ENCODE peak calls at places on chromosomes 5 and 9, in five cellular contexts. Y is H1, D is HepG2, L is K562, K is GM12878. F is an unnamed sample.

GRCh38 chr9:117723986-117724654 is 19.9 kb downstream of the TLR4 start:
- DNase-seq in Y (no peak), D (no peak), L (no peak), K (no peak), F (no peak)

GRCh38 chr9:136695435-136695895 is 8.2 kb upstream of the AGPAT2 start:
- DNase-seq in Y (no peak), D (no peak), L (no peak), K (no peak), F (no peak)

GRCh38 chr5:115439042-115439441 is 105.5 kb downstream of the FEM1C start:
- DNase-seq in Y (no peak), D (no peak), L (no peak), K (no peak), F (no peak)

GRCh38 chr9:124257070-124257864 is 482 bp upstream of the NEK6 start:
- DNase-seq in Y (no peak), D (no peak), L (no peak), K (no peak), F (peak; percentile 50)

GRCh38 chr5:148186248-148187003 is 16.4 kb upstream of the SPINK6 start:
- DNase-seq in Y (no peak), D (no peak), L (no peak), K (no peak), F (no peak)

GRCh38 chr5:133930061-133930823 is 38.2 kb downstream of the C5orf15 start:
- DNase-seq in Y (no peak), D (no peak), L (peak; percentile 37), K (no peak), F (no peak)

GRCh38 chr5:166856771-166857170 is 1434.7 kb upstream of the WWC1 start:
- DNase-seq in Y (no peak), D (no peak), L (no peak), K (no peak), F (no peak)

GRCh38 chr5:62354028-62354874 is 48.2 kb downstream of the KIF2A start:
- DNase-seq in Y (no peak), D (peak; percentile 51), L (peak; percentile 47), K (peak; percentile 35), F (peak; percentile 51)

GRCh38 chr5:171388816-171389168 is 1.1 kb downstream of the NPM1 start:
- DNase-seq in Y (no peak), D (no peak), L (no peak), K (no peak), F (no peak)

GRCh38 chr5:8060235-8061139 is 191.5 kb downstream of the MTRR start:
- DNase-seq in Y (no peak), D (no peak), L (no peak), K (no peak), F (peak; percentile 30)

GRCh38 chr5:132052520-132052919 is 7.9 kb upstream of the IL3 start:
- DNase-seq in Y (no peak), D (no peak), L (no peak), K (no peak), F (no peak)

GRCh38 chr5:154945695-154946301 is 4.9 kb downstream of the MRPL22 start:
- DNase-seq in Y (no peak), D (no peak), L (no peak), K (no peak), F (peak; percentile 49)

GRCh38 chr5:119420173-119420572 is 32.1 kb upstream of the HSD17B4 start:
- DNase-seq in Y (no peak), D (no peak), L (no peak), K (no peak), F (no peak)

GRCh38 chr9:2017459-2018161 is 2.5 kb downstream of the SMARCA2 start:
- DNase-seq in Y (no peak), D (peak; percentile 20), L (peak; percentile 26), K (no peak), F (peak; percentile 74)

GRCh38 chr5:68060382-68060781 is 155.2 kb upstream of the PIK3R1 start:
- DNase-seq in Y (no peak), D (no peak), L (no peak), K (no peak), F (no peak)

GRCh38 chr5:2686725-2687124 is 64.8 kb downstream of the IRX2 start:
- DNase-seq in Y (no peak), D (no peak), L (no peak), K (no peak), F (peak; percentile 31)

GRCh38 chr5:72661405-72661804 is 154.2 kb upstream of the ZNF366 start:
- DNase-seq in Y (no peak), D (no peak), L (no peak), K (no peak), F (no peak)

GRCh38 chr9:20252778-20253177 is 369.5 kb downstream of the MLLT3 start:
- DNase-seq in Y (no peak), D (no peak), L (no peak), K (no peak), F (no peak)

GRCh38 chr5:141100243-141100805 is at the start of gene PCDHB3:
- DNase-seq in Y (peak; percentile 51), D (peak; percentile 21), L (peak; percentile 39), K (no peak), F (peak; percentile 96)

GRCh38 chr5:86244153-86244552 is 373.6 kb upstream of the COX7C start:
- DNase-seq in Y (no peak), D (no peak), L (no peak), K (no peak), F (no peak)

GRCh38 chr5:61933787-61934626 is 372.0 kb upstream of the KIF2A start:
- DNase-seq in Y (no peak), D (peak; percentile 44), L (peak; percentile 14), K (peak; percentile 7), F (peak; percentile 82)

GRCh38 chr9:84146893-84147705 is 166.5 kb downstream of the RMI1 start:
- DNase-seq in Y (no peak), D (no peak), L (no peak), K (no peak), F (no peak)

GRCh38 chr5:160506006-160507004 is 84.7 kb downstream of the PTTG1 start:
- DNase-seq in Y (no peak), D (no peak), L (no peak), K (no peak), F (peak; percentile 86)

GRCh38 chr5:160504906-160505305 is 83.3 kb downstream of the PTTG1 start:
- DNase-seq in Y (no peak), D (no peak), L (no peak), K (no peak), F (no peak)

GRCh38 chr5:160511280-160511929 is 89.8 kb downstream of the PTTG1 start:
- DNase-seq in Y (no peak), D (no peak), L (no peak), K (no peak), F (no peak)

GRCh38 chr5:160508780-160509361 is 87.2 kb downstream of the PTTG1 start:
- DNase-seq in Y (peak; percentile 44), D (peak; percentile 76), L (peak; percentile 85), K (peak; percentile 76), F (peak; percentile 89)

GRCh38 chr5:160507181-160507811 is 85.6 kb downstream of the PTTG1 start:
- DNase-seq in Y (no peak), D (no peak), L (no peak), K (no peak), F (no peak)
- TF ChIP-seq CREB1 in Y (no peak), D (no peak), L (no peak), K (no peak), F (no peak)

DNA sequence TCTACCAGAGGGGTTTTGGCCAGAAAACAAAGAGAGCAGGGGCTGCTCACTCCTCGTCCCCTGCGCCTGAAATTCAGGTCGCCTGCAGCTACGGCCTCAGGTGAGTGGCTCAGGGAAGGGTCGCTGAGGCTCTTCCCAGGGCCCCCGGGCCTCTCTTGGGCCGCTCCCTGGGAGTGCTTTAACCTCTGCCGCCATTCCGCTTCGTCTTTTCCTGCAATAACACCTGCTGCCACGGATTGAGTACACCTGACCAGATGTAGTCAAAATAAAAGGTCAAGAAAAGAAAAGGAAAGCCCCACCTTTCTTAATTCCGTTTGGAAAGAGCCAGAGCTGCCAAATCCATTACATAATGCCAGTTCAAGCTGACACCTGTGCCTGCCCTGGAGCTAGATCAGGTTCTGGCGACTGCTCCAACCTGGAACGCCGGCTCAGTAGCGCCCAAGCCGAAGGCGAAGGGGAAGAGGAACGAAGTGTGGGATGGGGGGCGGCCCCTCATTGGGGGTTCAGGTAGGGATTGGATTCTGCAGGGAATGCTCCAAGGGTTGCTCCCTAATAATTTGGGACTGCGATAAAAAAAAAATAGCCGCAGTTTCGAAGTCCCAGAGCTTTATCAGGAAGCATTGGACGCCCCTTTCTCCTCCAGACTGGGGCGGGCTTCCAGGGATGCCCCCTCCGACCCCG is 193.9 kb downstream of the MEF2C start:
- DNase-seq in Y (no peak), D (no peak), L (no peak), K (no peak), F (peak; percentile 82)
- TF ChIP-seq EZH2 in Y (peak; percentile 78), D (no peak), L (no peak), K (no peak), F (peak; percentile 91)

DNA sequence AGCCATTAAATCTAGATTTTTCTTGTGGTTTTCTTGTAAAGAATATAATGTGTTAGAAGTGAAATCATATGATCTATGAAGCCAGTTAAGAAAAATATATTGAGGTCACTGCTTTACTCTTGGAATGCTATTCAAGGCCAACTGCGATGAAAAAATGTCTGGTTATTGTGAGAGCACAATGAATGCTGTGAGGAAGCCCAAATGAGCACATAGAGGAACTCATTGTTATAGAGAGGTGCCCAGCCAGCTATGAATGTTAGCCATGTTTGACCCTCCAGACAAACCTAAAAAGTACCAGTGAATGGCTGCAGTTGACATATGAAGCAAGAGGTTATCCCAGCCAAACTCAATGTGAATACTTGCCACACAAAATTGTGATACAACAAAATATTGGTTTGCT is 359.8 kb upstream of the FAM174A start:
- DNase-seq in Y (no peak), D (no peak), L (no peak), K (no peak), F (no peak)
- TF ChIP-seq CREB1 in Y (no peak), D (no peak), L (no peak), K (no peak), F (no peak)

GRCh38 chr5:60842859-60843692 is 993 bp downstream of the ELOVL7 start:
- DNase-seq in Y (no peak), D (no peak), L (no peak), K (no peak), F (peak; percentile 73)
- TF ChIP-seq EZH2 in Y (no peak), D (no peak), L (no peak), K (no peak), F (no peak)

DNA sequence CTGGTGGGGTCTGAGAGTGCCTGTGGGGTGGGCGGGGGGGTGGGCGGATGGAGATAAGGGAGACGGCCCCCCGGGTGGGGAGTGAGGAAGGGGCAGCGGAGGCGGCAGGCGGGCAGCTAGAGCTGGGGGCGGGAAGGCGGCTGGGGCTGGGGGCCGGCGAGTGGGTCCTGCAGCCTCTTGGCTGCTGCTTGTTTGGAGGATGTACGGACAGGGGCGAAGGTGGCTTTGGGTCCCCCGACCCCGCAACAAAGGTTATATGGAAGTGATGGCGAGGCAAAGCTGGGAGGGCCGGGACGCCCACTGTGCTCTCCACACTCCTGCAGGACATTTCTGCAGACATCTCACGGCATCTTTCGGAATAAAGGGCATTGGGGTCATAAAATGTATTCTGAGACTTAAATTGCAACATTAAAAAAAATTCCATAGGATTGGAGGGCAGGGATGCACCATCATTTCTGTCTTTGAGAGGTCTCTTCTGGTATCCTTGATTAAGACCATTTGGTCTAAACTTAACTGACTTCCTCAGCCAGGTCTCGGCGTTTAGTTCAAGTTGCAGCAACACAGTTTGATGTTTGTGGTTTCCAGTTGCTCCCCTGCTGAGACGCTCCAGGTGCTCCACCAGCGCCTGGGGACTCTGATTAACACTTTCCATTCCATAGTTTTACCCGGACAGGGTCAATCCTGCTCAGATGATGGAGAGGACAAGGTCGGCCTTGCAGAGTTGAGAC is 101.5 kb upstream of the SSBP2 start:
- DNase-seq in Y (no peak), D (no peak), L (peak; percentile 40), K (no peak), F (peak; percentile 86)
- TF ChIP-seq CREB1 in Y (no peak), D (no peak), L (no peak), K (no peak), F (no peak)

F was measured in GM23338.